ENCODE peak calls at places on chromosome 17, in ten cellular contexts. Z, L, O, X, B, S, C, P, U and A are unnamed samples.
A peak's percentile ranks its signal among the peaks of the same experiment; 100 is the strongest.

GRCh38 chr17:2724783-2725164 is 13.2 kb upstream of the CLUH start:
- DNase-seq in C (no peak), P (peak; percentile 43), X (no peak), O (peak; percentile 88), Z (peak; percentile 43), U (peak; percentile 48), L (peak; percentile 29), S (peak; percentile 42), B (no peak), A (no peak)

GRCh38 chr17:35368086-35368824 is 5.2 kb downstream of the SLFN11 start:
- DNase-seq in B (no peak), X (no peak), O (peak; percentile 41), U (peak; percentile 54), C (no peak), P (no peak), S (no peak), Z (no peak), L (peak; percentile 26), A (no peak)

GRCh38 chr17:36697907-36698526 is 96.6 kb downstream of the MRM1 start:
- DNase-seq in B (no peak), L (peak; percentile 5), Z (peak; percentile 18), X (no peak), O (peak; percentile 59), U (peak; percentile 29), P (no peak), S (no peak), C (no peak), A (peak; percentile 8)

GRCh38 chr17:8832711-8833352 is 33.7 kb upstream of the MFSD6L start:
- DNase-seq in U (no peak), S (no peak), B (peak; percentile 57), Z (peak; percentile 66), L (no peak), X (no peak), C (no peak), O (peak; percentile 85), P (no peak), A (peak; percentile 6)

GRCh38 chr17:7204828-7205461 is 14.7 kb downstream of the DLG4 start:
- DNase-seq in X (peak; percentile 94), Z (peak; percentile 89), S (peak; percentile 82), P (peak; percentile 63), B (peak; percentile 91), C (peak; percentile 71), L (peak; percentile 89), U (peak; percentile 90), O (peak; percentile 99), A (no peak)

GRCh38 chr17:32483451-32484019 is 3.3 kb upstream of the CDK5R1 start:
- DNase-seq in B (peak; percentile 53), C (no peak), L (peak; percentile 94), O (peak; percentile 94), P (peak; percentile 51), X (peak; percentile 81), S (peak; percentile 77), Z (peak; percentile 87), U (peak; percentile 90), A (peak; percentile 52)

GRCh38 chr17:58329808-58330543 is 1.4 kb upstream of the TSPOAP1 start:
- DNase-seq in C (no peak), Z (no peak), X (no peak), O (no peak), P (no peak), U (no peak), B (peak; percentile 5), S (no peak), L (no peak), A (no peak)

GRCh38 chr17:74612046-74612445 is 11.5 kb downstream of the CD300E start:
- DNase-seq in Z (no peak), S (no peak), B (no peak), P (no peak), L (no peak), U (no peak), C (no peak), O (no peak), X (no peak), A (no peak)

GRCh38 chr17:8885968-8886674 is 18.6 kb upstream of the PIK3R6 start:
- DNase-seq in O (peak; percentile 49), L (no peak), P (no peak), C (no peak), Z (no peak), S (no peak), B (peak; percentile 49), X (no peak), U (no peak), A (no peak)

GRCh38 chr17:36829676-36830075 is 107.6 kb upstream of the LHX1 start:
- DNase-seq in U (no peak), X (no peak), C (no peak), Z (no peak), L (no peak), B (no peak), O (no peak), S (no peak), P (no peak), A (peak; percentile 13)

DNA sequence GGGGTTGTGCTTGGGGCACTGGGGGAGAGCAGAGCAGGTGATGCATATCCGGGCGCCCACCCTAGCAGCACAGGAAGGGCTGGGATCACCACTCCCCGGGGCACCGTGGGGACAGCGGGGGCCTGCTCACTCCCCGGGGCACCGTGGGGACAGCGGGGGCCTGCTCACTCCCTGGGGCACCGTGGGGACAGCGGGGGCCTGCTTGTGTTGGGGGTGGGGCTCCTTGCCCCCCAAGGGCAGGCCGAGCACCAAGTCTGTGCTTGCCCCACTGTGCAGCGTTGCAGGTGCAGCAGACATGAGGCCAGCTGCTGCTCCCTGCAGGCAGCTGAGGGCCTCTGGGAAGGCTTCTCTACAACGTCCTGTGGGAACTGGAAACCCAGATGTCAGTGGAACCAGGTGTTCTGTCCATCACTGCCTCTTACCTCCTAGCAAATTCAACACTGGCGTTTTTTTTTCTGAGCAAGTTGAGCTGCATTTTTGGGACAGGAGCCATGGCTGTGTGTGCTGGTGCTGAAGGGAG is 25.0 kb upstream of the ZNF750 start:
- DNase-seq in U (no peak), Z (no peak), X (no peak), C (no peak), P (no peak), L (no peak), O (no peak), S (no peak), B (no peak), A (no peak)
- TF ChIP-seq CTCF in U (no peak), Z (no peak), X (no peak), C (no peak), P (peak; percentile 32), L (no peak), O (no peak), S (no peak), B (no peak), A (no peak)

GRCh38 chr17:21275579-21276339 is 8.8 kb upstream of the MAP2K3 start:
- DNase-seq in S (peak; percentile 94), C (peak; percentile 89), B (peak; percentile 97), Z (peak; percentile 96), U (peak; percentile 85), L (peak; percentile 83), P (peak; percentile 60), O (peak; percentile 91), X (peak; percentile 95), A (peak; percentile 80)
- TF ChIP-seq CTCF in S (peak; percentile 4), C (no peak), B (no peak), Z (no peak), U (no peak), L (no peak), P (no peak), O (peak; percentile 3), X (no peak), A (no peak)

DNA sequence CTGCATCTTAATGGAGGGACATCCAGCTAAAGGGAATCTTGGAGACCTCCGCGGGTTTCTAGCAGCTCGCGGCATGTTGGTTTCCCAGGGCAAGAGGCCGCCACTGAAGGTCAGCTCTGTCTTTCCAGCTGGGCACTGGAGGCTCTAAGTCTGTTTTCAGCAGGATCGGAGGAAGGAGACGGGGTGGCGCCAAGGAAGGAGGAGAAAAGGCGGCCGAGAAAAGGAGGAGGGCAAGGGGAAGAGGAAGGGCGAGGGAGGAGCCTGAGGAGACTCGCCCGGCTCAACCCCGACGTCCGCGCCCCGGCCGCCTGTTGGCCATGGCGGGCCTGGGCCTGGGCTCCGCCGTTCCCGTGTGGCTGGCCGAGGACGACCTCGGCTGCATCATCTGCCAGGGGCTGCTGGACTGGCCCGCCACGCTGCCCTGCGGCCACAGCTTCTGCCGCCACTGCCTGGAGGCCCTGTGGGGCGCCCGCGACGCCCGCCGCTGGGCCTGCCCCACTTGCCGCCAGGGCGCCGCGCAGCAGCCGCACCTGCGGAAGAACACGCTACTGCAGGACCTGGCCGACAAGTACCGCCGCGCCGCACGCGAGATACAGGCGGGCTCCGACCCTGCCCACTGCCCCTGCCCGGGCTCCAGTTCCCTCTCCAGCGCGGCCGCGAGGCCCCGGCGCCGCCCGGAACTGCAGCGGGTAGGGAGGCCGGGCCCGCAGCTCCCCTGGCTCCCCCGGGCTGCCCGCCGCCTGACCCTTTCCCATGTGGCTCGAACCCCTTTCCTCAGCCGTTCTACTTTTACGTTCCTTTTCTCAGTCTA is at the start of gene RNF135:
- DNase-seq in B (peak; percentile 90), S (peak; percentile 82), O (peak; percentile 91), Z (peak; percentile 90), U (peak; percentile 93), X (peak; percentile 92), L (peak; percentile 91), C (peak; percentile 50), P (peak; percentile 72), A (peak; percentile 94)
- TF ChIP-seq CTCF in B (peak; percentile 46), S (peak; percentile 43), O (no peak), Z (peak; percentile 30), U (no peak), X (peak; percentile 54), L (peak; percentile 5), C (no peak), P (no peak), A (no peak)

GRCh38 chr17:52147431-52147830 is 11.1 kb downstream of the CA10 start:
- DNase-seq in P (peak; percentile 73), Z (no peak), B (no peak), U (no peak), C (no peak), S (no peak), X (no peak), L (no peak), O (no peak), A (no peak)
- TF ChIP-seq CTCF in P (no peak), Z (no peak), B (no peak), U (no peak), C (no peak), S (no peak), X (no peak), L (no peak), O (no peak), A (no peak)

DNA sequence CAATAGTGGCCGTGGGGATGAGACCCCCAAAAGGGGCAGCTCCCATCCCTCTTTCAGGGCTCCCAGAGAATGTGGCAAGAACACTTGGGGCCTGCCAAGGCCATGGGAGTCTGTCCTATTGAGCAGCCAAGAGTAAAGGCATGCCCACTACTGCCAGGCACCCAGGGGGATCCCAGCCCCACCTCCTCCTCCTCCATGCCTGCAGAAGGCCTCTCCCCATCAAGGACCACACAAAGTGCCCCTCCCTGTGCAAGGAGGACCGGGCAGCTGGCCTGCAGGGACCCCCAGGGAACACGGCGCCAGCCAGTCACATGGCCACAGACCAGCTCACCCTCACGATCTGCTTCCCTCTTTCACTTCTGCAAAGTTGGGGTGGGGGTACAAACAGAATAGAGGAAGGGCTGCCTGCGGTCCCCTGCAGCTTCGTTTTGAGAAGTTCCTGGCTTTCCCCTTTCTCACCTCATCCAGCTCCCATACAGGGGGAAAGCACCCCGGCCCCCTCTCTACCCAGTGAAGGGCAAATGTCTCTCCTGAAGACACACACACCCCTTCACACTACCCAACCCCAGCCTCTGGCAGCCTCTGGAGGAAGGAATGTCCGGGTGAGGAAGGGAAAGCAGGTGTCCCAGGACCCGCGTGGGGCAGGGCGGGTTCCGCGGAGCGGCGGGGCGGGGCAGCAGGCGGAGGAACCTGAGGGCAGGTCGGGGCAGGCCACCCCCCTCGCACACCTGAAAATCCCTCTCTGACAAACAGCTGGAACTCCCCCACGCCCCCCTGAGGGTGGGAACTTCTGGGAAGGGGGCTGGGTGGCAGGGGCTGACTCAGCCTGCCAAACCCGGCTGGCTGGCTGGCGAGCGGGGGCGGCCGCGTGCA is 2.0 kb downstream of the PPP1R9B start:
- DNase-seq in B (peak; percentile 82), L (peak; percentile 55), C (peak; percentile 65), O (peak; percentile 40), S (peak; percentile 57), Z (peak; percentile 55), X (no peak), U (peak; percentile 47), P (peak; percentile 84), A (peak; percentile 80)
- TF ChIP-seq CTCF in B (no peak), L (no peak), C (no peak), O (peak; percentile 17), S (no peak), Z (no peak), X (peak; percentile 27), U (peak; percentile 35), P (peak; percentile 64), A (peak; percentile 11)